ENCODE peak calls at places on chromosomes 11 and 22, in eight cellular contexts. One of them, this sample, is unnamed.

GRCh38 chr22:44755956-44756361 is 3.6 kb downstream of the ARHGAP8 start:
- DNase-seq in upper lobe of left lung: no peak
- DNase-seq in NB4: no peak
- DNase-seq in fibroblast of lung: no peak
- DNase-seq in left ventricle myocardium inferior: no peak
- DNase-seq in tibial nerve: no peak
- DNase-seq in cardiac muscle cell: no peak
- DNase-seq in brain microvascular endothelial cell: no peak
- DNase-seq in this sample: no peak

GRCh38 chr22:25651332-25651731 is 86.9 kb downstream of the GRK3 start:
- DNase-seq in upper lobe of left lung: no peak
- DNase-seq in NB4: peak; percentile 22
- DNase-seq in brain microvascular endothelial cell: no peak
- DNase-seq in fibroblast of lung: no peak
- DNase-seq in left ventricle myocardium inferior: no peak
- DNase-seq in cardiac muscle cell: no peak
- DNase-seq in tibial nerve: no peak
- DNase-seq in this sample: no peak

GRCh38 chr22:30206964-30207363 is 39.6 kb downstream of the LIF start:
- DNase-seq in cardiac muscle cell: peak; percentile 43
- DNase-seq in NB4: no peak
- DNase-seq in brain microvascular endothelial cell: peak; percentile 98
- DNase-seq in fibroblast of lung: peak; percentile 88
- DNase-seq in upper lobe of left lung: peak; percentile 34
- DNase-seq in left ventricle myocardium inferior: no peak
- DNase-seq in tibial nerve: peak; percentile 33
- DNase-seq in this sample: peak; percentile 95

GRCh38 chr22:17785185-17786184 is 11.2 kb upstream of the BID start:
- DNase-seq in fibroblast of lung: peak; percentile 22
- DNase-seq in NB4: peak; percentile 65
- DNase-seq in cardiac muscle cell: no peak
- DNase-seq in upper lobe of left lung: peak; percentile 76
- DNase-seq in left ventricle myocardium inferior: peak; percentile 54
- DNase-seq in tibial nerve: no peak
- DNase-seq in brain microvascular endothelial cell: no peak
- DNase-seq in this sample: no peak

GRCh38 chr11:65041206-65042035 is at the start of gene SAC3D1:
- DNase-seq in upper lobe of left lung: peak; percentile 95
- DNase-seq in brain microvascular endothelial cell: peak; percentile 14
- DNase-seq in NB4: no peak
- DNase-seq in tibial nerve: no peak
- DNase-seq in left ventricle myocardium inferior: no peak
- DNase-seq in cardiac muscle cell: peak; percentile 74
- DNase-seq in fibroblast of lung: no peak
- DNase-seq in this sample: peak; percentile 11

GRCh38 chr11:99351620-99352019 is 330.9 kb downstream of the CNTN5 start:
- DNase-seq in tibial nerve: no peak
- DNase-seq in NB4: no peak
- DNase-seq in fibroblast of lung: peak; percentile 10
- DNase-seq in left ventricle myocardium inferior: no peak
- DNase-seq in cardiac muscle cell: no peak
- DNase-seq in brain microvascular endothelial cell: peak; percentile 4
- DNase-seq in upper lobe of left lung: no peak
- DNase-seq in this sample: peak; percentile 71

GRCh38 chr22:22565991-22566390 is 6.9 kb upstream of the PRAME start:
- DNase-seq in tibial nerve: no peak
- DNase-seq in NB4: peak; percentile 70
- DNase-seq in fibroblast of lung: peak; percentile 76
- DNase-seq in cardiac muscle cell: no peak
- DNase-seq in upper lobe of left lung: no peak
- DNase-seq in left ventricle myocardium inferior: no peak
- DNase-seq in brain microvascular endothelial cell: peak; percentile 16
- DNase-seq in this sample: no peak

GRCh38 chr11:134049303-134049702 is 19.6 kb upstream of the JAM3 start:
- DNase-seq in tibial nerve: no peak
- DNase-seq in fibroblast of lung: no peak
- DNase-seq in left ventricle myocardium inferior: no peak
- DNase-seq in cardiac muscle cell: no peak
- DNase-seq in brain microvascular endothelial cell: no peak
- DNase-seq in NB4: no peak
- DNase-seq in upper lobe of left lung: no peak
- DNase-seq in this sample: no peak

GRCh38 chr11:115408036-115408911 is 95.9 kb downstream of the CADM1 start:
- DNase-seq in left ventricle myocardium inferior: no peak
- DNase-seq in fibroblast of lung: peak; percentile 77
- DNase-seq in brain microvascular endothelial cell: no peak
- DNase-seq in tibial nerve: no peak
- DNase-seq in NB4: no peak
- DNase-seq in cardiac muscle cell: no peak
- DNase-seq in upper lobe of left lung: no peak
- DNase-seq in this sample: peak; percentile 73

GRCh38 chr11:28384418-28384817 is 276.2 kb downstream of the METTL15 start:
- DNase-seq in upper lobe of left lung: no peak
- DNase-seq in left ventricle myocardium inferior: no peak
- DNase-seq in tibial nerve: no peak
- DNase-seq in NB4: no peak
- DNase-seq in brain microvascular endothelial cell: peak; percentile 99
- DNase-seq in fibroblast of lung: peak; percentile 98
- DNase-seq in cardiac muscle cell: no peak
- DNase-seq in this sample: peak; percentile 60

GRCh38 chr22:40009231-40009769 is 14.5 kb downstream of the FAM83F start:
- DNase-seq in fibroblast of lung: no peak
- DNase-seq in upper lobe of left lung: no peak
- DNase-seq in NB4: no peak
- DNase-seq in tibial nerve: no peak
- DNase-seq in cardiac muscle cell: no peak
- DNase-seq in brain microvascular endothelial cell: peak; percentile 15
- DNase-seq in left ventricle myocardium inferior: no peak
- DNase-seq in this sample: no peak

GRCh38 chr11:129861702-129862107 is 33.7 kb downstream of the NFRKB start:
- DNase-seq in brain microvascular endothelial cell: peak; percentile 95
- DNase-seq in tibial nerve: peak; percentile 32
- DNase-seq in left ventricle myocardium inferior: peak; percentile 56
- DNase-seq in cardiac muscle cell: peak; percentile 78
- DNase-seq in upper lobe of left lung: no peak
- DNase-seq in NB4: no peak
- DNase-seq in fibroblast of lung: peak; percentile 90
- DNase-seq in this sample: peak; percentile 98

GRCh38 chr11:129223701-129224149 is 31.6 kb upstream of the ARHGAP32 start:
- DNase-seq in cardiac muscle cell: no peak
- DNase-seq in upper lobe of left lung: no peak
- DNase-seq in left ventricle myocardium inferior: no peak
- DNase-seq in NB4: no peak
- DNase-seq in fibroblast of lung: peak; percentile 70
- DNase-seq in brain microvascular endothelial cell: no peak
- DNase-seq in tibial nerve: no peak
- DNase-seq in this sample: no peak

GRCh38 chr11:27039873-27040272 is 742 bp upstream of the BBOX1 start:
- DNase-seq in left ventricle myocardium inferior: no peak
- DNase-seq in brain microvascular endothelial cell: no peak
- DNase-seq in fibroblast of lung: no peak
- DNase-seq in upper lobe of left lung: no peak
- DNase-seq in cardiac muscle cell: no peak
- DNase-seq in NB4: no peak
- DNase-seq in tibial nerve: no peak
- DNase-seq in this sample: no peak
- TF ChIP-seq CTCF in left ventricle myocardium inferior: no peak
- TF ChIP-seq CTCF in brain microvascular endothelial cell: peak; percentile 25
- TF ChIP-seq CTCF in fibroblast of lung: no peak
- TF ChIP-seq CTCF in upper lobe of left lung: no peak
- TF ChIP-seq CTCF in cardiac muscle cell: no peak
- TF ChIP-seq CTCF in NB4: no peak
- TF ChIP-seq CTCF in tibial nerve: no peak
- TF ChIP-seq CTCF in this sample: no peak

GRCh38 chr11:33936745-33937612 is 45.1 kb upstream of the LMO2 start:
- DNase-seq in tibial nerve: peak; percentile 43
- DNase-seq in fibroblast of lung: peak; percentile 29
- DNase-seq in upper lobe of left lung: no peak
- DNase-seq in NB4: peak; percentile 36
- DNase-seq in cardiac muscle cell: peak; percentile 65
- DNase-seq in left ventricle myocardium inferior: peak; percentile 62
- DNase-seq in brain microvascular endothelial cell: peak; percentile 89
- DNase-seq in this sample: no peak
- H3K4me3 ChIP-seq in tibial nerve: no peak overlapping the region
- H3K4me3 ChIP-seq in fibroblast of lung: no peak overlapping the region
- H3K4me3 ChIP-seq in upper lobe of left lung: no peak overlapping the region
- H3K4me3 ChIP-seq in NB4: no peak overlapping the region
- H3K4me3 ChIP-seq in cardiac muscle cell: no peak overlapping the region
- H3K4me3 ChIP-seq in left ventricle myocardium inferior: peak overlapping the region; percentile 1
- H3K4me3 ChIP-seq in brain microvascular endothelial cell: no peak overlapping the region
- H3K4me3 ChIP-seq in this sample: no peak overlapping the region

GRCh38 chr11:60783911-60784310 is 1.2 kb upstream of the MS4A10 start:
- DNase-seq in NB4: no peak
- DNase-seq in cardiac muscle cell: no peak
- DNase-seq in brain microvascular endothelial cell: no peak
- DNase-seq in upper lobe of left lung: no peak
- DNase-seq in fibroblast of lung: no peak
- DNase-seq in left ventricle myocardium inferior: no peak
- DNase-seq in tibial nerve: no peak
- DNase-seq in this sample: no peak
- TF ChIP-seq CTCF in NB4: no peak
- TF ChIP-seq CTCF in cardiac muscle cell: no peak
- TF ChIP-seq CTCF in brain microvascular endothelial cell: no peak
- TF ChIP-seq CTCF in upper lobe of left lung: no peak
- TF ChIP-seq CTCF in fibroblast of lung: no peak
- TF ChIP-seq CTCF in left ventricle myocardium inferior: no peak
- TF ChIP-seq CTCF in tibial nerve: no peak
- TF ChIP-seq CTCF in this sample: no peak

GRCh38 chr11:69167130-69167915 is 11.6 kb downstream of the SMIM38 start:
- DNase-seq in upper lobe of left lung: no peak
- DNase-seq in left ventricle myocardium inferior: no peak
- DNase-seq in NB4: no peak
- DNase-seq in tibial nerve: no peak
- DNase-seq in fibroblast of lung: no peak
- DNase-seq in brain microvascular endothelial cell: no peak
- DNase-seq in cardiac muscle cell: no peak
- DNase-seq in this sample: no peak

GRCh38 chr11:69166186-69167115 is 10.7 kb downstream of the SMIM38 start:
- DNase-seq in left ventricle myocardium inferior: peak; percentile 30
- DNase-seq in upper lobe of left lung: peak; percentile 49
- DNase-seq in tibial nerve: no peak
- DNase-seq in NB4: peak; percentile 90
- DNase-seq in brain microvascular endothelial cell: peak; percentile 84
- DNase-seq in fibroblast of lung: peak; percentile 84
- DNase-seq in cardiac muscle cell: peak; percentile 53
- DNase-seq in this sample: peak; percentile 58

GRCh38 chr11:69164824-69165223 is 9.1 kb downstream of the SMIM38 start:
- DNase-seq in NB4: no peak
- DNase-seq in fibroblast of lung: no peak
- DNase-seq in tibial nerve: no peak
- DNase-seq in brain microvascular endothelial cell: no peak
- DNase-seq in upper lobe of left lung: no peak
- DNase-seq in left ventricle myocardium inferior: no peak
- DNase-seq in cardiac muscle cell: no peak
- DNase-seq in this sample: no peak

GRCh38 chr11:69163842-69164241 is 8.1 kb downstream of the SMIM38 start:
- DNase-seq in brain microvascular endothelial cell: no peak
- DNase-seq in left ventricle myocardium inferior: no peak
- DNase-seq in tibial nerve: no peak
- DNase-seq in NB4: no peak
- DNase-seq in fibroblast of lung: no peak
- DNase-seq in upper lobe of left lung: no peak
- DNase-seq in cardiac muscle cell: no peak
- DNase-seq in this sample: no peak

GRCh38 chr11:69165775-69166174 is 10.0 kb downstream of the SMIM38 start:
- DNase-seq in brain microvascular endothelial cell: no peak
- DNase-seq in fibroblast of lung: no peak
- DNase-seq in cardiac muscle cell: no peak
- DNase-seq in tibial nerve: no peak
- DNase-seq in NB4: no peak
- DNase-seq in upper lobe of left lung: no peak
- DNase-seq in left ventricle myocardium inferior: no peak
- DNase-seq in this sample: no peak
- H3K4me3 ChIP-seq in brain microvascular endothelial cell: no peak overlapping the region
- H3K4me3 ChIP-seq in fibroblast of lung: no peak overlapping the region
- H3K4me3 ChIP-seq in cardiac muscle cell: no peak overlapping the region
- H3K4me3 ChIP-seq in tibial nerve: no peak overlapping the region
- H3K4me3 ChIP-seq in NB4: no peak overlapping the region
- H3K4me3 ChIP-seq in upper lobe of left lung: no peak overlapping the region
- H3K4me3 ChIP-seq in left ventricle myocardium inferior: no peak overlapping the region
- H3K4me3 ChIP-seq in this sample: no peak overlapping the region

GRCh38 chr22:24133187-24133965 is 47.9 kb upstream of the SUSD2 start:
- DNase-seq in NB4: peak; percentile 49
- DNase-seq in upper lobe of left lung: no peak
- DNase-seq in tibial nerve: no peak
- DNase-seq in brain microvascular endothelial cell: no peak
- DNase-seq in left ventricle myocardium inferior: peak; percentile 25
- DNase-seq in cardiac muscle cell: peak; percentile 50
- DNase-seq in fibroblast of lung: peak; percentile 41
- DNase-seq in this sample: no peak
- TF ChIP-seq CTCF in NB4: peak; percentile 26
- TF ChIP-seq CTCF in upper lobe of left lung: peak; percentile 60
- TF ChIP-seq CTCF in tibial nerve: no peak
- TF ChIP-seq CTCF in brain microvascular endothelial cell: peak; percentile 64
- TF ChIP-seq CTCF in left ventricle myocardium inferior: peak; percentile 63
- TF ChIP-seq CTCF in cardiac muscle cell: peak; percentile 23
- TF ChIP-seq CTCF in fibroblast of lung: peak; percentile 22
- TF ChIP-seq CTCF in this sample: peak; percentile 56

DNA sequence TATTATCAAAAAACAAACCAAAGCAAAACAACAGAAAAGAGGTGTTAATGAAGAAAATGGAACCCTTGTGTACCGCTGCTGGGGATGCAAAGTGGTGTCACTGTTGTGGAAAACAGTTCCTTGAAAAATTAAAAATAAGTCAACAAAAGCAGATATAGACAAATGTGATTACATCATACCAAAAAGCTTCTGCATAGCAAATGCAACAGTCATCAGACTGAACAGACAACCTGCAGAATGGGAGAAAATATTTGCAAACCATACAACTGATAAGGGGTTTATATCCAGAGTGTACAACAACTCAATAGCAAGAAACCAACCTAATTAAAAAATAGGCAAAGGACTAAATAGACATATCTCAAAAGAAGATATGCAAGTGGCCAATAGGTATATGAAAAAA is 22.9 kb upstream of the CARS1 start:
- DNase-seq in cardiac muscle cell: no peak
- DNase-seq in left ventricle myocardium inferior: no peak
- DNase-seq in NB4: no peak
- DNase-seq in upper lobe of left lung: no peak
- DNase-seq in tibial nerve: no peak
- DNase-seq in brain microvascular endothelial cell: no peak
- DNase-seq in fibroblast of lung: no peak
- DNase-seq in this sample: no peak
- H3K4me3 ChIP-seq in cardiac muscle cell: no peak overlapping the region
- H3K4me3 ChIP-seq in left ventricle myocardium inferior: no peak overlapping the region
- H3K4me3 ChIP-seq in NB4: no peak overlapping the region
- H3K4me3 ChIP-seq in upper lobe of left lung: no peak overlapping the region
- H3K4me3 ChIP-seq in tibial nerve: no peak overlapping the region
- H3K4me3 ChIP-seq in brain microvascular endothelial cell: no peak overlapping the region
- H3K4me3 ChIP-seq in fibroblast of lung: no peak overlapping the region
- H3K4me3 ChIP-seq in this sample: no peak overlapping the region

GRCh38 chr11:68855205-68855978 is 13.7 kb upstream of the CPT1A start:
- DNase-seq in brain microvascular endothelial cell: no peak
- DNase-seq in upper lobe of left lung: peak; percentile 90
- DNase-seq in left ventricle myocardium inferior: peak; percentile 63
- DNase-seq in NB4: peak; percentile 83
- DNase-seq in fibroblast of lung: no peak
- DNase-seq in tibial nerve: no peak
- DNase-seq in cardiac muscle cell: no peak
- DNase-seq in this sample: no peak
- TF ChIP-seq CTCF in brain microvascular endothelial cell: no peak
- TF ChIP-seq CTCF in upper lobe of left lung: no peak
- TF ChIP-seq CTCF in left ventricle myocardium inferior: no peak
- TF ChIP-seq CTCF in NB4: peak; percentile 22
- TF ChIP-seq CTCF in fibroblast of lung: peak; percentile 26
- TF ChIP-seq CTCF in tibial nerve: no peak
- TF ChIP-seq CTCF in cardiac muscle cell: peak; percentile 31
- TF ChIP-seq CTCF in this sample: no peak

GRCh38 chr22:24428751-24429410 is 1.5 kb downstream of the ADORA2A start:
- DNase-seq in NB4: no peak
- DNase-seq in left ventricle myocardium inferior: no peak
- DNase-seq in cardiac muscle cell: no peak
- DNase-seq in tibial nerve: no peak
- DNase-seq in brain microvascular endothelial cell: no peak
- DNase-seq in upper lobe of left lung: no peak
- DNase-seq in fibroblast of lung: no peak
- DNase-seq in this sample: no peak
- H3K4me3 ChIP-seq in NB4: no peak overlapping the region
- H3K4me3 ChIP-seq in left ventricle myocardium inferior: peak overlapping the region; percentile 19
- H3K4me3 ChIP-seq in cardiac muscle cell: no peak overlapping the region
- H3K4me3 ChIP-seq in tibial nerve: no peak overlapping the region
- H3K4me3 ChIP-seq in brain microvascular endothelial cell: no peak overlapping the region
- H3K4me3 ChIP-seq in upper lobe of left lung: no peak overlapping the region
- H3K4me3 ChIP-seq in fibroblast of lung: no peak overlapping the region
- H3K4me3 ChIP-seq in this sample: no peak overlapping the region